ENCODE peak calls at places on chromosomes 13 and 19, in six cellular contexts. Q is RWPE2; E is HEK293T; K is stimulated activated CD8-positive, alpha-beta memory T cell treated with anti-CD3 and anti-CD28 coated beads, Interleukin-7, amount 100 ng/mL, for 24 hours; G is psoas muscle; Z is head of caudate nucleus. I is an unnamed sample.

GRCh38 chr13:25204843-25205242 is 32.8 kb upstream of the AMER2 start:
- DNase-seq in G (no peak), K (no peak), E (no peak), Q (no peak), Z (no peak), I (no peak)

GRCh38 chr19:55314396-55314795 is 10.7 kb downstream of the TMEM150B start:
- DNase-seq in K (no peak), Z (no peak), Q (no peak), E (no peak), G (no peak), I (no peak)

GRCh38 chr19:16338470-16339360 is 14.1 kb downstream of the KLF2 start:
- DNase-seq in Z (no peak), G (peak; percentile 51), E (no peak), Q (no peak), K (no peak), I (no peak)

GRCh38 chr19:16361254-16361653 is 36.6 kb downstream of the KLF2 start:
- DNase-seq in G (no peak), E (no peak), Z (no peak), K (no peak), Q (no peak), I (no peak)

GRCh38 chr13:107941345-107942029 is 273.8 kb downstream of the LIG4 start:
- DNase-seq in Z (no peak), G (no peak), K (no peak), E (no peak), Q (no peak), I (no peak)

GRCh38 chr13:77698211-77699058 is 948 bp downstream of the SLAIN1 start:
- DNase-seq in G (peak; percentile 18), Z (peak; percentile 55), K (peak; percentile 16), E (peak; percentile 71), Q (no peak), I (peak; percentile 31)

GRCh38 chr19:3537438-3538240 is 1.3 kb upstream of the TEKTIP1 start:
- DNase-seq in G (no peak), Z (no peak), E (no peak), Q (no peak), K (no peak), I (no peak)

GRCh38 chr19:44552324-44552723 is 22.8 kb upstream of the CEACAM20 start:
- DNase-seq in K (peak; percentile 14), G (no peak), E (peak; percentile 71), Z (no peak), Q (no peak), I (no peak)

GRCh38 chr19:35123573-35123972 is 8.0 kb downstream of the FXYD3 start:
- DNase-seq in E (no peak), G (peak; percentile 69), Z (no peak), K (no peak), Q (no peak), I (peak; percentile 52)

GRCh38 chr19:13155472-13156284 is 5.5 kb downstream of the IER2 start:
- DNase-seq in E (no peak), G (peak; percentile 85), Z (peak; percentile 51), K (no peak), Q (peak; percentile 82), I (no peak)